ENCODE peak calls at places on chromosome 2, in ten cellular contexts. One of them, this sample, is unnamed.

GRCh38 chr2:17543848-17544645 is 3.6 kb downstream of the VSNL1 start:
- DNase-seq in Daoy: peak; percentile 69
- DNase-seq in ureter: no peak
- DNase-seq in fibroblast of lung: peak; percentile 71
- DNase-seq in colonic mucosa: no peak
- DNase-seq in HTR-8/SVneo: no peak
- DNase-seq in hypothalamus: no peak
- DNase-seq in iris pigment epithelial cell: no peak
- DNase-seq in GM03348: peak; percentile 40
- DNase-seq in germinal center: no peak
- DNase-seq in this sample: peak; percentile 9

GRCh38 chr2:131112477-131113027 is 7.4 kb downstream of the PLEKHB2 start:
- DNase-seq in Daoy: no peak
- DNase-seq in ureter: no peak
- DNase-seq in fibroblast of lung: peak; percentile 22
- DNase-seq in colonic mucosa: no peak
- DNase-seq in HTR-8/SVneo: no peak
- DNase-seq in hypothalamus: no peak
- DNase-seq in iris pigment epithelial cell: peak; percentile 64
- DNase-seq in GM03348: no peak
- DNase-seq in germinal center: no peak
- DNase-seq in this sample: peak; percentile 11

GRCh38 chr2:1641498-1641897 is 102.8 kb downstream of the PXDN start:
- DNase-seq in Daoy: no peak
- DNase-seq in ureter: no peak
- DNase-seq in fibroblast of lung: peak; percentile 46
- DNase-seq in colonic mucosa: peak; percentile 44
- DNase-seq in HTR-8/SVneo: no peak
- DNase-seq in hypothalamus: no peak
- DNase-seq in iris pigment epithelial cell: peak; percentile 58
- DNase-seq in GM03348: no peak
- DNase-seq in germinal center: no peak
- DNase-seq in this sample: no peak

GRCh38 chr2:168237741-168238140 is 9.7 kb downstream of the STK39 start:
- DNase-seq in Daoy: no peak
- DNase-seq in ureter: no peak
- DNase-seq in fibroblast of lung: peak; percentile 32
- DNase-seq in colonic mucosa: no peak
- DNase-seq in HTR-8/SVneo: no peak
- DNase-seq in hypothalamus: no peak
- DNase-seq in iris pigment epithelial cell: peak; percentile 58
- DNase-seq in GM03348: peak; percentile 20
- DNase-seq in germinal center: no peak
- DNase-seq in this sample: peak; percentile 77

GRCh38 chr2:183024701-183025100 is 13.6 kb downstream of the NCKAP1 start:
- DNase-seq in Daoy: no peak
- DNase-seq in ureter: no peak
- DNase-seq in fibroblast of lung: no peak
- DNase-seq in colonic mucosa: no peak
- DNase-seq in HTR-8/SVneo: no peak
- DNase-seq in hypothalamus: no peak
- DNase-seq in iris pigment epithelial cell: peak; percentile 38
- DNase-seq in GM03348: peak; percentile 36
- DNase-seq in germinal center: no peak
- DNase-seq in this sample: peak; percentile 40

GRCh38 chr2:15776629-15776919 is 163.8 kb upstream of the MYCN start:
- DNase-seq in Daoy: peak; percentile 29
- DNase-seq in ureter: no peak
- DNase-seq in fibroblast of lung: peak; percentile 10
- DNase-seq in colonic mucosa: no peak
- DNase-seq in HTR-8/SVneo: no peak
- DNase-seq in hypothalamus: no peak
- DNase-seq in iris pigment epithelial cell: peak; percentile 59
- DNase-seq in GM03348: no peak
- DNase-seq in germinal center: no peak
- DNase-seq in this sample: no peak

GRCh38 chr2:10518470-10519060 is 70.4 kb upstream of the ODC1 start:
- DNase-seq in Daoy: no peak
- DNase-seq in ureter: no peak
- DNase-seq in fibroblast of lung: no peak
- DNase-seq in colonic mucosa: no peak
- DNase-seq in HTR-8/SVneo: no peak
- DNase-seq in hypothalamus: no peak
- DNase-seq in iris pigment epithelial cell: no peak
- DNase-seq in GM03348: no peak
- DNase-seq in germinal center: no peak
- DNase-seq in this sample: no peak

GRCh38 chr2:85794491-85795121 is 40.8 kb downstream of the ATOH8 start:
- DNase-seq in Daoy: no peak
- DNase-seq in ureter: no peak
- DNase-seq in fibroblast of lung: no peak
- DNase-seq in colonic mucosa: no peak
- DNase-seq in HTR-8/SVneo: no peak
- DNase-seq in hypothalamus: no peak
- DNase-seq in iris pigment epithelial cell: no peak
- DNase-seq in GM03348: no peak
- DNase-seq in germinal center: no peak
- DNase-seq in this sample: no peak

GRCh38 chr2:167980436-167980835 is 267.0 kb downstream of the STK39 start:
- DNase-seq in Daoy: no peak
- DNase-seq in ureter: no peak
- DNase-seq in fibroblast of lung: no peak
- DNase-seq in colonic mucosa: no peak
- DNase-seq in HTR-8/SVneo: no peak
- DNase-seq in hypothalamus: no peak
- DNase-seq in iris pigment epithelial cell: no peak
- DNase-seq in GM03348: no peak
- DNase-seq in germinal center: no peak
- DNase-seq in this sample: no peak

GRCh38 chr2:108847000-108847399 is 60.4 kb downstream of the CCDC138 start:
- DNase-seq in Daoy: no peak
- DNase-seq in ureter: no peak
- DNase-seq in fibroblast of lung: no peak
- DNase-seq in colonic mucosa: no peak
- DNase-seq in HTR-8/SVneo: no peak
- DNase-seq in hypothalamus: no peak
- DNase-seq in iris pigment epithelial cell: no peak
- DNase-seq in GM03348: no peak
- DNase-seq in germinal center: no peak
- DNase-seq in this sample: no peak

GRCh38 chr2:17658251-17658843 is 95.3 kb downstream of the SMC6 start:
- DNase-seq in Daoy: no peak
- DNase-seq in ureter: no peak
- DNase-seq in fibroblast of lung: peak; percentile 88
- DNase-seq in colonic mucosa: no peak
- DNase-seq in HTR-8/SVneo: no peak
- DNase-seq in hypothalamus: no peak
- DNase-seq in iris pigment epithelial cell: peak; percentile 72
- DNase-seq in GM03348: peak; percentile 35
- DNase-seq in germinal center: no peak
- DNase-seq in this sample: peak; percentile 79

GRCh38 chr2:185787530-185788145 is 49.0 kb downstream of the FSIP2 start:
- DNase-seq in Daoy: peak; percentile 3
- DNase-seq in ureter: no peak
- DNase-seq in fibroblast of lung: peak; percentile 72
- DNase-seq in colonic mucosa: no peak
- DNase-seq in HTR-8/SVneo: no peak
- DNase-seq in hypothalamus: no peak
- DNase-seq in iris pigment epithelial cell: peak; percentile 15
- DNase-seq in GM03348: no peak
- DNase-seq in germinal center: no peak
- DNase-seq in this sample: no peak

GRCh38 chr2:217837001-217837491 is 165.7 kb downstream of the TNS1 start:
- DNase-seq in Daoy: peak; percentile 48
- DNase-seq in ureter: peak; percentile 76
- DNase-seq in fibroblast of lung: peak; percentile 49
- DNase-seq in colonic mucosa: peak; percentile 49
- DNase-seq in HTR-8/SVneo: no peak
- DNase-seq in hypothalamus: peak; percentile 68
- DNase-seq in iris pigment epithelial cell: peak; percentile 20
- DNase-seq in GM03348: peak; percentile 80
- DNase-seq in germinal center: no peak
- DNase-seq in this sample: peak; percentile 69

GRCh38 chr2:112254466-112255240 is at the start of gene ZC3H8:
- DNase-seq in Daoy: peak; percentile 95
- DNase-seq in ureter: peak; percentile 93
- DNase-seq in fibroblast of lung: peak; percentile 70
- DNase-seq in colonic mucosa: peak; percentile 96
- DNase-seq in HTR-8/SVneo: peak; percentile 99
- DNase-seq in hypothalamus: peak; percentile 79
- DNase-seq in iris pigment epithelial cell: peak; percentile 78
- DNase-seq in GM03348: peak; percentile 100
- DNase-seq in germinal center: peak; percentile 100
- DNase-seq in this sample: peak; percentile 89

GRCh38 chr2:237207641-237208040 is 122.0 kb downstream of the COPS8 start:
- DNase-seq in Daoy: peak; percentile 49
- DNase-seq in ureter: peak; percentile 71
- DNase-seq in fibroblast of lung: peak; percentile 49
- DNase-seq in colonic mucosa: peak; percentile 44
- DNase-seq in HTR-8/SVneo: no peak
- DNase-seq in hypothalamus: no peak
- DNase-seq in iris pigment epithelial cell: peak; percentile 59
- DNase-seq in GM03348: peak; percentile 56
- DNase-seq in germinal center: no peak
- DNase-seq in this sample: peak; percentile 93

GRCh38 chr2:45344502-45344901 is 266.6 kb downstream of the SRBD1 start:
- DNase-seq in Daoy: no peak
- DNase-seq in ureter: no peak
- DNase-seq in fibroblast of lung: no peak
- DNase-seq in colonic mucosa: no peak
- DNase-seq in HTR-8/SVneo: no peak
- DNase-seq in hypothalamus: no peak
- DNase-seq in iris pigment epithelial cell: no peak
- DNase-seq in GM03348: no peak
- DNase-seq in germinal center: no peak
- DNase-seq in this sample: no peak

GRCh38 chr2:40343904-40344303 is 108.0 kb downstream of the SLC8A1 start:
- DNase-seq in Daoy: no peak
- DNase-seq in ureter: no peak
- DNase-seq in fibroblast of lung: peak; percentile 88
- DNase-seq in colonic mucosa: no peak
- DNase-seq in HTR-8/SVneo: peak; percentile 33
- DNase-seq in hypothalamus: no peak
- DNase-seq in iris pigment epithelial cell: peak; percentile 84
- DNase-seq in GM03348: peak; percentile 49
- DNase-seq in germinal center: no peak
- DNase-seq in this sample: peak; percentile 95